ENCODE peak calls at places on chromosomes 12 and 14, in seven cellular contexts. H is CD8-positive, alpha-beta T cell; Z is uterus; P is fibroblast of pulmonary artery; G is GM20000; O is colonic mucosa; X is ascending aorta. Y is an unnamed sample.

GRCh38 chr14:80213602-80214001 is 2.3 kb upstream of the DIO2 start:
- DNase-seq in P (peak; percentile 87), Z (no peak), G (peak; percentile 24), X (no peak), O (peak; percentile 43), H (no peak), Y (no peak)

GRCh38 chr12:4809449-4810218 is 89.4 kb downstream of the GALNT8 start:
- DNase-seq in P (no peak), G (peak; percentile 47), Z (no peak), H (no peak), O (no peak), X (no peak), Y (no peak)

GRCh38 chr14:71451501-71451900 is 480.7 kb upstream of the RGS6 start:
- DNase-seq in Z (no peak), H (no peak), P (no peak), X (no peak), O (no peak), G (no peak), Y (no peak)

GRCh38 chr14:98008381-98009113 is 1211.4 kb downstream of the VRK1 start:
- DNase-seq in X (no peak), H (no peak), P (no peak), Z (no peak), G (no peak), O (no peak), Y (no peak)

GRCh38 chr12:26906704-26907103 is 31.1 kb downstream of the INTS13 start:
- DNase-seq in X (no peak), P (no peak), G (no peak), O (no peak), Z (no peak), H (no peak), Y (no peak)

GRCh38 chr14:20697273-20698017 is 8.9 kb downstream of the ANG start:
- DNase-seq in G (peak; percentile 73), H (peak; percentile 59), X (no peak), Z (peak; percentile 35), P (peak; percentile 85), O (peak; percentile 80), Y (peak; percentile 56)

GRCh38 chr14:69152944-69153847 is at the start of gene DCAF5:
- DNase-seq in Z (peak; percentile 91), P (peak; percentile 96), O (peak; percentile 96), G (peak; percentile 99), X (peak; percentile 65), H (peak; percentile 96), Y (peak; percentile 81)

GRCh38 chr12:104457746-104458644 is 1.2 kb downstream of the CHST11 start:
- DNase-seq in P (no peak), H (peak; percentile 68), G (peak; percentile 80), Z (peak; percentile 35), O (peak; percentile 24), X (no peak), Y (peak; percentile 57)

GRCh38 chr14:99733551-99734405 is 49.7 kb downstream of the CYP46A1 start:
- DNase-seq in O (no peak), Z (peak; percentile 16), X (peak; percentile 30), G (no peak), H (no peak), P (no peak), Y (no peak)

GRCh38 chr14:64912256-64912655 is 2.0 kb upstream of the CHURC1 start:
- DNase-seq in Z (no peak), P (no peak), X (no peak), G (no peak), O (no peak), H (no peak), Y (no peak)

GRCh38 chr14:88323520-88324199 is 591 bp upstream of the KCNK10 start:
- DNase-seq in O (no peak), P (peak; percentile 13), H (no peak), G (peak; percentile 87), Z (no peak), X (no peak), Y (peak; percentile 30)

GRCh38 chr14:55207832-55208231 is 16.4 kb upstream of the DLGAP5 start:
- DNase-seq in P (no peak), G (no peak), O (no peak), Z (no peak), X (no peak), H (no peak), Y (no peak)

GRCh38 chr14:99522457-99522891 is 41.3 kb downstream of the CCNK start:
- DNase-seq in G (no peak), H (no peak), X (no peak), Z (peak; percentile 63), P (peak; percentile 65), O (no peak), Y (no peak)

GRCh38 chr12:2998789-2999264 is 39.6 kb downstream of the TEAD4 start:
- DNase-seq in H (no peak), O (no peak), X (peak; percentile 51), P (peak; percentile 81), Z (peak; percentile 86), G (no peak), Y (no peak)

GRCh38 chr12:4379410-4379809 is at the start of gene FGF23:
- DNase-seq in P (peak; percentile 23), G (no peak), Z (no peak), X (no peak), H (no peak), O (no peak), Y (no peak)

GRCh38 chr14:102262894-102263462 is 42.0 kb downstream of the MOK start:
- DNase-seq in Z (no peak), O (no peak), H (no peak), X (no peak), G (no peak), P (peak; percentile 57), Y (no peak)

GRCh38 chr14:64117671-64118402 is 176.3 kb downstream of the ESR2 start:
- DNase-seq in Z (no peak), H (no peak), X (peak; percentile 72), P (peak; percentile 61), O (no peak), G (no peak), Y (no peak)

GRCh38 chr14:93957333-93957710 is 19.0 kb downstream of the ASB2 start:
- DNase-seq in Z (no peak), X (no peak), P (no peak), G (no peak), O (no peak), H (no peak), Y (no peak)

GRCh38 chr14:98859301-98859700 is 412.7 kb downstream of the BCL11B start:
- DNase-seq in Z (no peak), G (no peak), O (no peak), H (no peak), X (no peak), P (no peak), Y (no peak)

GRCh38 chr12:15837141-15837781 is 44.9 kb upstream of the STRAP start:
- DNase-seq in H (no peak), X (no peak), P (peak; percentile 66), Z (no peak), G (no peak), O (no peak), Y (no peak)

GRCh38 chr12:50642035-50642451 is 121.9 kb upstream of the ATF1 start:
- DNase-seq in O (no peak), G (no peak), P (peak; percentile 67), H (no peak), X (no peak), Z (no peak), Y (no peak)

GRCh38 chr12:75560167-75560566 is 48.8 kb upstream of the KRR1 start:
- DNase-seq in Z (no peak), X (no peak), G (peak; percentile 27), H (no peak), P (peak; percentile 82), O (no peak), Y (no peak)

GRCh38 chr12:6407206-6407954 is 23.4 kb downstream of the LTBR start:
- DNase-seq in P (no peak), G (no peak), O (no peak), X (no peak), H (no peak), Z (no peak), Y (no peak)

DNA sequence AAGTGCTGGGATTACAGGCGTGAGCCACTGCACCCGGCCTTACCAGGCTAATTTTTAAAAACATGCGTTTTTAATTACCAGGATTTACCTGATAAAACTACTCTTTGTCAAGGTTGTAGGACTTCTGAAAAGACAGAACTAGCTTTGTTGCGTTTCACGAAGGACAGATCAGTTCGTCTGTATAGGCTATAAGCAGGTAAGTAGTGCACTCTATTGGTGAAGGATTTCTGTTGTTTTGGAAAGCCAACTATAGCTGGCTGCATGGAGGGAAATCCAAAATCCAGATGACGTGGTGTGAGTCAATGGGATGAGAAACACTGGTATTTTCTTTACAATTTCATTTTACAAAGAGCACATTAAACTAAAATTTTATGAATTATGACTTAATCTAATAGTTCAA is 14.6 kb downstream of the GNPNAT1 start:
- DNase-seq in Z (no peak), G (no peak), H (no peak), O (no peak), X (no peak), P (no peak), Y (no peak)
- TF ChIP-seq CTCF in Z (no peak), G (no peak), H (no peak), O (no peak), X (no peak), P (no peak), Y (no peak)

DNA sequence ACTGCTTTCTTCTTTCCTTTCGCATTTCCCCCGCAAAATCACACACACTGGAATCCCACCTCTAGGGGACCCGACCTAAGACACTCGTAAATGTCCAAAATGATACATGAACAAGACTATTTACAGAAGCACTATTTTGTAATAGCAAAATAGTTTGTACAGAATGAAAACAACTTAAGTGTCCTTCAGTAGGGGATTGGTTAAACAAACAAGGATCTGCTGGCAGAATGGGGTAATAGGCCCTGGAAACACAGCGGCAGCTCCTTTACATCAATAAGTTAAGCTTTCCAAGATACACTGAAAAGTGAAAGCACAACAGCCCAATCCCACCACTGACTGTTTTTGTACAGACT is 48.8 kb downstream of the LTBP2 start:
- DNase-seq in P (peak; percentile 46), H (no peak), G (no peak), Z (no peak), O (no peak), X (no peak), Y (no peak)
- TF ChIP-seq CTCF in P (no peak), H (no peak), G (no peak), Z (no peak), O (no peak), X (no peak), Y (no peak)

DNA sequence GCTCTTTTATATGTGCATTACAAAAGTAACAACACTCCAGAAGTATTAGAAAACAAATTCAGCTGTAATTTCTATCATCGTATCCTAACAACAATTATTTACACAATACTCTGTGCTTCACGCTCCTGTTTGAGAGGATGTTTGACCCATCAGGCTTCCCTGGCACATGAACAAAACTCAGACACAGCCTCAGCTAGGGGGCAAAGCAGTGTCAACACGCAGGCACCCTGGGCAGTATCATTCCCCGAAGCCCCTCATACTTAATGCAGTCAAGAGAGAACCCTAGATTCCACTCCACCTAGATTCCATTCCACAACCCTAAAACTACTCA is 15.4 kb downstream of the MANSC1 start:
- DNase-seq in P (no peak), O (no peak), G (no peak), X (no peak), Z (peak; percentile 5), H (no peak), Y (no peak)
- TF ChIP-seq CTCF in P (no peak), O (peak; percentile 11), G (no peak), X (no peak), Z (no peak), H (peak; percentile 47), Y (no peak)

DNA sequence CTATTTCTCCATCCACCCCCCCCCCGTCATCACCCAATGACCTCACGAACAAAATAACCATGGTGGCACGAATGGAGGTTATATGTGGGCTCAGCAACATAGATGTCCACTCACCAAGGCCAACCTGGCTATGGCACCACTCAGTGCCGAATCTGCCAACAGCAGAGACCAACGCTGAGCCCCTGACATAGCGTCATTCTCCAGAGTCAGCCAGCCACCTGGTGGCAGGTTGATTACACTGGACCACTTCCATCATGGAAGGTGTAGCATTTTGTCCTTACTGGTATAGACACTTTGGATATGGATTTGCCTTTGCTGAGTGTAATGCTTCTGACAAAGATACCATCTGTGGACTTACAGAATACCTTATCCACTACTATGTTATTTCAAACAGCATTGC is 24.2 kb upstream of the DYRK2 start:
- DNase-seq in P (no peak), O (no peak), H (no peak), Z (no peak), X (no peak), G (no peak), Y (no peak)
- TF ChIP-seq CTCF in P (no peak), O (no peak), H (no peak), Z (no peak), X (no peak), G (no peak), Y (no peak)

Y was measured in activated B cell treated with CpG ODN at 0.5 μM for 24 hours.